ENCODE peak calls at places on chromosomes 11 and 22, in four cellular contexts. M, P, A and V are unnamed samples.

GRCh38 chr11:28303477-28304191 is 195.4 kb downstream of the METTL15 start:
- DNase-seq in M (no peak), P (no peak), A (no peak), V (no peak)

GRCh38 chr11:126628790-126629621 is 273.5 kb downstream of the ST3GAL4 start:
- DNase-seq in M (no peak), P (no peak), A (no peak), V (no peak)

GRCh38 chr11:93849751-93850584 is 450 bp downstream of the VSTM5 start:
- DNase-seq in M (peak), P (no peak), A (no peak), V (no peak)

GRCh38 chr11:70517996-70518907 is 119.9 kb downstream of the CTTN start:
- DNase-seq in M (no peak), P (no peak), A (no peak), V (no peak)

GRCh38 chr11:33476945-33477584 is 219.9 kb downstream of the HIPK3 start:
- DNase-seq in M (no peak), P (no peak), A (no peak), V (no peak)

GRCh38 chr11:113274708-113275582 is 39.4 kb upstream of the TTC12 start:
- DNase-seq in M (no peak), P (peak), A (no peak), V (no peak)

GRCh38 chr11:3849297-3849874 is 6.1 kb upstream of the STIM1 start:
- DNase-seq in M (peak), P (no peak), A (peak), V (no peak)

GRCh38 chr11:115665345-115665901 is 161.2 kb upstream of the CADM1 start:
- DNase-seq in M (no peak), P (no peak), A (no peak), V (no peak)

GRCh38 chr11:97269527-97269926 is 879.7 kb downstream of the JRKL start:
- DNase-seq in M (no peak), P (peak), A (peak), V (no peak)

GRCh38 chr11:67584881-67585873 is 1.6 kb downstream of the GSTP1 start:
- DNase-seq in M (peak), P (no peak), A (no peak), V (no peak)

GRCh38 chr11:5171856-5172255 is 17.3 kb upstream of the OR52A1 start:
- DNase-seq in M (peak), P (no peak), A (no peak), V (no peak)

GRCh38 chr11:5536482-5536881 is 11.9 kb downstream of the OR52H1 start:
- DNase-seq in M (no peak), P (no peak), A (no peak), V (no peak)

GRCh38 chr11:1055109-1055703 is 18.7 kb upstream of the MUC6 start:
- DNase-seq in M (no peak), P (no peak), A (no peak), V (no peak)

GRCh38 chr11:1052133-1053011 is 15.9 kb upstream of the MUC6 start:
- DNase-seq in M (no peak), P (no peak), A (no peak), V (no peak)

GRCh38 chr11:1053121-1053901 is 16.8 kb upstream of the MUC6 start:
- DNase-seq in M (peak), P (no peak), A (no peak), V (no peak)

GRCh38 chr11:1055990-1056771 is 18.5 kb upstream of the MUC2 start:
- DNase-seq in M (no peak), P (no peak), A (no peak), V (no peak)

DNA sequence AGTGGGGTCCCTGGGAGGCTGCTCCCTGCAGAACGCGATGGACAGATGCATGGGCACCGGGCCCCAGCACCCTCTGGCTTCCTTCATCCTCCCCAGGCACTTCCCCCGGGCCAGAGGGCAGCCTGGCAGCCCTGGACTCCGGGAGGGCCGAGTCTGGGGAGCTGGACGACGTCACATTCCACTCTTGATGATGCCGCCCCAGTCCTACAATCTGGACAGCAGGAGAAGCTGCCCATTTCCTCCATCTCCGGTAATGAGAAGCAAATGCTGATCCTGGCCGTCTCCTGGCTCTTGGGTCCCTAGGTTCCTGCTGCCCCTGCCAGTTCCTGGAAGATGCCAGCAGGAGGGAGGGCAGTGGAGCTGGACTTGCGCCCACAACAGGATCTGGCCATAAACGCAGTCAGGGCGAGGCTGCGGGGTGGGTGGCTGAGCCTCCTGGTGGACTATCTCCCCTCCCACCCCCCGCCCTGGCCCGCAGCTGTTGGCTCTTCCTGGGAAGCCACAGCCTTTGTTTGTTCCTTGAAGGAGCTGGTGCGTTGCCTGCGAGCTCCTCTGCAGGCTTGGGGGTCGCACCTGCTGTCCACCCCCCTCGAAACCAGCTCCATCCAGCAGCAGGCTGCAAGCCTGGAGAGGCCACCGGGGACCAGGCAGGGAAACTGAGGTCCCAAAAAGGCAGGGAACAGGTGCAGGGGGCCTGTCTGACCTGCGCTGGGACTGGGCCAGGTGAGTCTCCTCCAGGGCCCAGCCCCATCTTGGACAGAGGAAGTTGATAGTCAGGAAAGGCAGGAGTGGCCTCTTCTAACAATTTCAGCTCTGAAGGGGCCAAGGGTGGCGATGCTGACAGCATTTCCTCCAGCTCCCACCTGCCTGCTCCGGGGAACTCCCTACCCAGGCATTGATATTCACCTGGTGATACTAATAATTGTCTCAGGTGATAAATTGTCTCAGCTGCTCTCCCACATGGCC is 17.9 kb upstream of the MUC6 start:
- DNase-seq in M (no peak), P (no peak), A (no peak), V (no peak)
- TF ChIP-seq CREB1 in M (no peak), P (no peak), A (no peak), V (no peak)

DNA sequence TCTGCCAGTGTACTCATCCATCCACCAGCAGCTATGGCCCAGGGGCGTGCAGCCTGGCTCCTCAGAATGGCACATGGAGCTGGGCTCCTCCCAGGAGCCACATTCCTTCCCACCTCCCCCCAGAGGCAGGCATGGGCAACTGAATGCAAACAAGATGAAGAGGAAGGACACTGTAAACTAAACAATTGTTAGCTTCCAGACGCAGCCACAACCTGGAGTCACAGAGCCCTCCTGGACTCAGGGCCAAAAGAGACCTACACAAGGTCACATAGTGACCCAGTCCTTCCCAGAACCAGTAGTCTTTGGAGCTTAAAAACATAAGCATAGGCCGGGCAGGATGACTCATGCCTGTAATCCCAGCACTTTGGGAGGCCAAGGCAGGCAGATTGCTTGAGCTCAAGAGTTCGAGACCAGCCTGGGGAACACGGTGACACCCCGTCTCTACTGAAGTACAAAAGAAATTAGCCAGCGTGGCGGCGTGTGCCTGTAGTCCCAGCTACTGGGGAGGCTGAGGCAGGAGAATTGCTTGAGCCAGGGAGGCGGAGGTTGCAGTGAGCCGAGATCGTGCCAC is 30.7 kb upstream of the CLDN5 start:
- DNase-seq in M (peak), P (peak), A (peak), V (no peak)
- TF ChIP-seq ZNF274 in M (no peak), P (no peak), A (no peak), V (no peak)

DNA sequence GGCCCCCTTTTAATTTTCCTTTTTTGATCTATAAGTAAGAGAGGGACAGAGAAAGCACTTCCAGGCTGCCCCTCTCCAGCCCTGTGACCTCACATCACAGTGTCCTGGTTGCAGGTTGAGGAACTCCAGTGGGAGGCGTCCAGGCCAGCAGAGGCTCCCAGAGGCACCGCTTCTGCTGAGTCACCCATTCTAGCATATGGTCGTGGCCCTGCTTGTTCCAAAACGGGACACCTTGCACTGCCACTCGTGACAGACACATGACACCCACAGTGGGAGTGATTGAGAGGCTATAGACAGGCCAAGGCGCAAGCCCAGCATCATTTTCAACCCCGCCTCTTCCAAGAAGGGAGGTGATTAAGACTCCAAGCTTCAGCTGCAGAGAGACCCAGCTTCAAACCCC is 16.0 kb upstream of the TMPRSS4 start:
- DNase-seq in M (peak), P (no peak), A (no peak), V (no peak)
- TF ChIP-seq CREB1 in M (no peak), P (no peak), A (no peak), V (no peak)

GRCh38 chr22:25232301-25232700 is 12.9 kb downstream of the CRYBB2 start:
- DNase-seq in M (no peak), P (no peak), A (no peak), V (no peak)
- TF ChIP-seq ZNF274 in M (no peak), P (no peak), A (no peak), V (no peak)

GRCh38 chr11:106031210-106031845 is 9.3 kb upstream of the MSANTD4 start:
- DNase-seq in M (no peak), P (no peak), A (no peak), V (no peak)
- TF ChIP-seq CREB1 in M (no peak), P (no peak), A (no peak), V (no peak)

GRCh38 chr11:267491-267994 is 10.7 kb upstream of the NLRP6 start:
- DNase-seq in M (peak), P (no peak), A (no peak), V (peak)

GRCh38 chr11:271316-271715 is 6.9 kb upstream of the NLRP6 start:
- DNase-seq in M (no peak), P (no peak), A (no peak), V (no peak)

GRCh38 chr11:266676-267439 is 11.3 kb upstream of the NLRP6 start:
- DNase-seq in M (peak), P (no peak), A (no peak), V (no peak)

GRCh38 chr11:270451-271208 is 7.6 kb upstream of the NLRP6 start:
- DNase-seq in M (no peak), P (no peak), A (no peak), V (no peak)

GRCh38 chr11:269146-269890 is 8.9 kb upstream of the NLRP6 start:
- DNase-seq in M (no peak), P (no peak), A (peak), V (peak)
- TF ChIP-seq ZNF274 in M (no peak), P (no peak), A (no peak), V (no peak)

DNA sequence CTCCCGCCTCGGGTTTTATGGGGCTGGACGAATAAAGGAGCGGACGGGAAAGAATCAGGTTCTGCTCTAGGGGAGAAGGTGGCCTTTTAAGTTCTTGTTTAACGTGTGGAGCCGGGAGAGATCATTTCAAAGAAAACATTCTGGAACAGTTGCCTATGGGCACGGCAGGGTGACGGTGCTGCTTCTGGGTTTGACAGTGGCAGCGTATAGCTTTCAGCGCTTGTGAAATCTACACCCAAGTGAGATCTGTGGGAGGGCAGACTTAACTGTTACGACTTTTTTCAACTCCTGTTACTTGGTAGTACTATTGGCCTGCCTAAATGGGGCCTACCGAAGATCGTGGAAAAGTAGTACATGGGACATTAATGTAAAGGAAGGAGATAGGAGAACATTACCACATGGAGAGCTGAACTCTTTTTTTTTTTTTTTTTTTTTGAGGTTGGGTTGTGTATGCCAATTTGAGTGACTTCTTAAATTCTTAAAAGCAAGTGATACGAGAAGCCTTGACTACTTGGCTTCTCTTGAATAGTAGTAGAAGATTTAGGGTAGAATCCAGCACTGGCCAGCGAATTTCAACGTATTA is 745 bp downstream of the USP47 start:
- DNase-seq in M (no peak), P (no peak), A (peak), V (peak)
- TF ChIP-seq CREB1 in M (no peak), P (no peak), A (no peak), V (no peak)

GRCh38 chr22:48654492-48654891 is 1173.2 kb downstream of the BRD1 start:
- DNase-seq in M (no peak), P (no peak), A (no peak), V (no peak)
- TF ChIP-seq ZNF274 in M (no peak), P (no peak), A (no peak), V (no peak)

GRCh38 chr11:30567148-30567547 is 19.0 kb downstream of the MPPED2 start:
- DNase-seq in M (no peak), P (no peak), A (no peak), V (no peak)
- TF ChIP-seq CREB1 in M (no peak), P (no peak), A (no peak), V (no peak)